ENCODE peak calls at places on chromosomes 4 and X, in six cellular contexts. One of them, this sample, is unnamed.

GRCh38 chrX:40079572-40079971 is 18.2 kb downstream of the BCOR start:
- DNase-seq in D721Med: no peak
- DNase-seq in HS-27A: no peak
- DNase-seq in islet precursor cell: no peak
- DNase-seq in psoas muscle: no peak
- DNase-seq in foreskin melanocyte: no peak
- DNase-seq in this sample: no peak

GRCh38 chr4:16794816-16795445 is 103.5 kb downstream of the LDB2 start:
- DNase-seq in D721Med: no peak
- DNase-seq in HS-27A: peak; percentile 30
- DNase-seq in islet precursor cell: peak; percentile 75
- DNase-seq in psoas muscle: no peak
- DNase-seq in foreskin melanocyte: peak; percentile 21
- DNase-seq in this sample: peak; percentile 55

GRCh38 chr4:39231660-39232059 is 49.3 kb downstream of the WDR19 start:
- DNase-seq in D721Med: no peak
- DNase-seq in HS-27A: no peak
- DNase-seq in islet precursor cell: no peak
- DNase-seq in psoas muscle: no peak
- DNase-seq in foreskin melanocyte: no peak
- DNase-seq in this sample: no peak

GRCh38 chr4:104490770-104491395 is 3.8 kb downstream of the CXXC4 start:
- DNase-seq in D721Med: no peak
- DNase-seq in HS-27A: no peak
- DNase-seq in islet precursor cell: peak; percentile 78
- DNase-seq in psoas muscle: peak; percentile 82
- DNase-seq in foreskin melanocyte: peak; percentile 10
- DNase-seq in this sample: peak; percentile 17

GRCh38 chr4:85591361-85592098 is 116.6 kb downstream of the ARHGAP24 start:
- DNase-seq in D721Med: no peak
- DNase-seq in HS-27A: no peak
- DNase-seq in islet precursor cell: no peak
- DNase-seq in psoas muscle: no peak
- DNase-seq in foreskin melanocyte: no peak
- DNase-seq in this sample: no peak

GRCh38 chr4:15682340-15682725 is 706 bp downstream of the FAM200B start:
- DNase-seq in D721Med: no peak
- DNase-seq in HS-27A: no peak
- DNase-seq in islet precursor cell: no peak
- DNase-seq in psoas muscle: no peak
- DNase-seq in foreskin melanocyte: no peak
- DNase-seq in this sample: no peak

GRCh38 chr4:175431635-175432034 is 380.4 kb downstream of the GPM6A start:
- DNase-seq in D721Med: no peak
- DNase-seq in HS-27A: no peak
- DNase-seq in islet precursor cell: no peak
- DNase-seq in psoas muscle: no peak
- DNase-seq in foreskin melanocyte: peak; percentile 16
- DNase-seq in this sample: no peak

GRCh38 chr4:52892880-52893279 is 30.8 kb downstream of the RASL11B start:
- DNase-seq in D721Med: no peak
- DNase-seq in HS-27A: no peak
- DNase-seq in islet precursor cell: no peak
- DNase-seq in psoas muscle: no peak
- DNase-seq in foreskin melanocyte: no peak
- DNase-seq in this sample: peak; percentile 19

GRCh38 chr4:124307143-124307542 is 405.4 kb downstream of the ANKRD50 start:
- DNase-seq in D721Med: no peak
- DNase-seq in HS-27A: no peak
- DNase-seq in islet precursor cell: no peak
- DNase-seq in psoas muscle: no peak
- DNase-seq in foreskin melanocyte: peak; percentile 54
- DNase-seq in this sample: no peak

GRCh38 chr4:123976285-123976684 is 579.7 kb downstream of the SPRY1 start:
- DNase-seq in D721Med: no peak
- DNase-seq in HS-27A: no peak
- DNase-seq in islet precursor cell: no peak
- DNase-seq in psoas muscle: no peak
- DNase-seq in foreskin melanocyte: no peak
- DNase-seq in this sample: no peak

GRCh38 chrX:133302775-133303445 is 84.8 kb upstream of the TFDP3 start:
- DNase-seq in D721Med: no peak
- DNase-seq in HS-27A: no peak
- DNase-seq in islet precursor cell: no peak
- DNase-seq in psoas muscle: no peak
- DNase-seq in foreskin melanocyte: no peak
- DNase-seq in this sample: no peak

GRCh38 chr4:17613761-17614415 is 553 bp upstream of the MED28 start:
- DNase-seq in D721Med: no peak
- DNase-seq in HS-27A: no peak
- DNase-seq in islet precursor cell: peak; percentile 80
- DNase-seq in psoas muscle: no peak
- DNase-seq in foreskin melanocyte: no peak
- DNase-seq in this sample: peak; percentile 69

GRCh38 chrX:22365460-22365859 is 92.7 kb downstream of the CBLL2 start:
- DNase-seq in D721Med: no peak
- DNase-seq in HS-27A: peak; percentile 29
- DNase-seq in islet precursor cell: no peak
- DNase-seq in psoas muscle: no peak
- DNase-seq in foreskin melanocyte: peak; percentile 28
- DNase-seq in this sample: peak; percentile 25

GRCh38 chrX:45614853-45615252 is 414.2 kb upstream of the DIPK2B start:
- DNase-seq in D721Med: no peak
- DNase-seq in HS-27A: no peak
- DNase-seq in islet precursor cell: no peak
- DNase-seq in psoas muscle: no peak
- DNase-seq in foreskin melanocyte: no peak
- DNase-seq in this sample: no peak

This sample was measured in AG08395.